ENCODE peak calls at places on chromosome 11, in four cellular contexts. One of them, this sample, is unnamed.
A peak's percentile ranks its signal among the peaks of the same experiment; 100 is the strongest.

GRCh38 chr11:13772223-13773046 is 104.0 kb downstream of the FAR1 start:
- DNase-seq in lower lobe of right lung: no peak
- DNase-seq in fibroblast of lung: peak; percentile 77
- DNase-seq in testis: no peak
- DNase-seq in this sample: peak; percentile 13

GRCh38 chr11:74311352-74311926 is at the start of gene P4HA3:
- DNase-seq in lower lobe of right lung: peak; percentile 84
- DNase-seq in fibroblast of lung: peak; percentile 46
- DNase-seq in testis: peak; percentile 73
- DNase-seq in this sample: peak; percentile 79

GRCh38 chr11:85165819-85166218 is 461.3 kb downstream of the DLG2 start:
- DNase-seq in fibroblast of lung: no peak
- DNase-seq in testis: no peak
- DNase-seq in lower lobe of right lung: no peak
- DNase-seq in this sample: no peak

GRCh38 chr11:27423125-27423524 is 49.5 kb downstream of the LGR4 start:
- DNase-seq in fibroblast of lung: peak; percentile 96
- DNase-seq in testis: no peak
- DNase-seq in lower lobe of right lung: no peak
- DNase-seq in this sample: peak; percentile 22

GRCh38 chr11:62431171-62431895 is 12.5 kb downstream of the SCGB1A1 start:
- DNase-seq in fibroblast of lung: peak; percentile 78
- DNase-seq in testis: no peak
- DNase-seq in lower lobe of right lung: no peak
- DNase-seq in this sample: no peak

GRCh38 chr11:74030668-74031309 is 21.9 kb upstream of the UCP3 start:
- DNase-seq in fibroblast of lung: no peak
- DNase-seq in lower lobe of right lung: no peak
- DNase-seq in testis: no peak
- DNase-seq in this sample: no peak

GRCh38 chr11:69027704-69028372 is 14.8 kb upstream of the MRGPRF start:
- DNase-seq in fibroblast of lung: peak; percentile 84
- DNase-seq in lower lobe of right lung: peak; percentile 77
- DNase-seq in testis: no peak
- DNase-seq in this sample: no peak

GRCh38 chr11:619625-620050 is 3.9 kb upstream of the IRF7 start:
- DNase-seq in testis: no peak
- DNase-seq in fibroblast of lung: no peak
- DNase-seq in lower lobe of right lung: no peak
- DNase-seq in this sample: no peak

GRCh38 chr11:32231909-32232493 is 141.1 kb downstream of the RCN1 start:
- DNase-seq in testis: peak; percentile 43
- DNase-seq in lower lobe of right lung: no peak
- DNase-seq in fibroblast of lung: peak; percentile 14
- DNase-seq in this sample: no peak

GRCh38 chr11:9265211-9266131 is at the start of gene DENND5A:
- DNase-seq in testis: peak; percentile 87
- DNase-seq in fibroblast of lung: peak; percentile 79
- DNase-seq in lower lobe of right lung: peak; percentile 88
- DNase-seq in this sample: peak; percentile 82

GRCh38 chr11:67369801-67370284 is 3.6 kb downstream of the CLCF1 start:
- DNase-seq in fibroblast of lung: no peak
- DNase-seq in lower lobe of right lung: no peak
- DNase-seq in testis: no peak
- DNase-seq in this sample: no peak

GRCh38 chr11:88178211-88178610 is 3.0 kb upstream of the RAB38 start:
- DNase-seq in testis: peak; percentile 46
- DNase-seq in fibroblast of lung: no peak
- DNase-seq in lower lobe of right lung: no peak
- DNase-seq in this sample: no peak

GRCh38 chr11:61082161-61082870 is 20.0 kb upstream of the CD5 start:
- DNase-seq in testis: no peak
- DNase-seq in lower lobe of right lung: no peak
- DNase-seq in fibroblast of lung: no peak
- DNase-seq in this sample: no peak

GRCh38 chr11:60906132-60906972 is at the start of gene PRPF19:
- DNase-seq in fibroblast of lung: peak; percentile 93
- DNase-seq in testis: peak; percentile 98
- DNase-seq in lower lobe of right lung: peak; percentile 96
- DNase-seq in this sample: peak; percentile 99

GRCh38 chr11:33779849-33780528 is 5.7 kb upstream of the FBXO3 start:
- DNase-seq in lower lobe of right lung: no peak
- DNase-seq in fibroblast of lung: peak; percentile 73
- DNase-seq in testis: no peak
- DNase-seq in this sample: no peak

GRCh38 chr11:70661763-70662501 is 263.6 kb downstream of the CTTN start:
- DNase-seq in testis: peak; percentile 21
- DNase-seq in lower lobe of right lung: no peak
- DNase-seq in fibroblast of lung: no peak
- DNase-seq in this sample: peak; percentile 3

GRCh38 chr11:27806122-27806521 is 105.9 kb upstream of the BDNF start:
- DNase-seq in lower lobe of right lung: no peak
- DNase-seq in fibroblast of lung: no peak
- DNase-seq in testis: peak; percentile 20
- DNase-seq in this sample: no peak

GRCh38 chr11:6572215-6572614 is 31.2 kb downstream of the RRP8 start:
- DNase-seq in fibroblast of lung: peak; percentile 67
- DNase-seq in testis: no peak
- DNase-seq in lower lobe of right lung: no peak
- DNase-seq in this sample: no peak

GRCh38 chr11:128450882-128451647 is 136.3 kb downstream of the ETS1 start:
- DNase-seq in testis: no peak
- DNase-seq in fibroblast of lung: no peak
- DNase-seq in lower lobe of right lung: no peak
- DNase-seq in this sample: no peak

GRCh38 chr11:116062129-116062525 is 557.9 kb upstream of the CADM1 start:
- DNase-seq in fibroblast of lung: no peak
- DNase-seq in testis: no peak
- DNase-seq in lower lobe of right lung: no peak
- DNase-seq in this sample: no peak

GRCh38 chr11:8787372-8787771 is 104.8 kb downstream of the RPL27A start:
- DNase-seq in fibroblast of lung: no peak
- DNase-seq in lower lobe of right lung: no peak
- DNase-seq in testis: peak; percentile 61
- DNase-seq in this sample: no peak

GRCh38 chr11:100930185-100930778 is 199.3 kb downstream of the PGR start:
- DNase-seq in lower lobe of right lung: no peak
- DNase-seq in testis: no peak
- DNase-seq in fibroblast of lung: peak; percentile 87
- DNase-seq in this sample: no peak

GRCh38 chr11:111402411-111402810 is 23.3 kb upstream of the POU2AF1 start:
- DNase-seq in testis: no peak
- DNase-seq in lower lobe of right lung: no peak
- DNase-seq in fibroblast of lung: no peak
- DNase-seq in this sample: no peak

GRCh38 chr11:22193348-22194051 is 615 bp downstream of the ANO5 start:
- DNase-seq in testis: peak; percentile 35
- DNase-seq in fibroblast of lung: no peak
- DNase-seq in lower lobe of right lung: peak; percentile 48
- DNase-seq in this sample: peak; percentile 36

GRCh38 chr11:58513747-58514367 is 6.0 kb upstream of the OR5B21 start:
- DNase-seq in lower lobe of right lung: no peak
- DNase-seq in fibroblast of lung: peak; percentile 74
- DNase-seq in testis: peak; percentile 47
- DNase-seq in this sample: peak; percentile 56

GRCh38 chr11:65851811-65852507 is 6.0 kb downstream of the CFL1 start:
- DNase-seq in fibroblast of lung: no peak
- DNase-seq in lower lobe of right lung: no peak
- DNase-seq in testis: no peak
- DNase-seq in this sample: no peak

GRCh38 chr11:65854871-65855837 is 2.8 kb downstream of the CFL1 start:
- DNase-seq in lower lobe of right lung: no peak
- DNase-seq in testis: no peak
- DNase-seq in fibroblast of lung: no peak
- DNase-seq in this sample: peak; percentile 21

GRCh38 chr11:65854161-65854592 is 3.8 kb downstream of the CFL1 start:
- DNase-seq in testis: no peak
- DNase-seq in lower lobe of right lung: no peak
- DNase-seq in fibroblast of lung: no peak
- DNase-seq in this sample: peak; percentile 46

GRCh38 chr11:65852508-65853248 is 5.3 kb downstream of the CFL1 start:
- DNase-seq in fibroblast of lung: no peak
- DNase-seq in testis: no peak
- DNase-seq in lower lobe of right lung: no peak
- DNase-seq in this sample: peak; percentile 22

GRCh38 chr11:65853249-65853979 is 4.6 kb downstream of the CFL1 start:
- DNase-seq in lower lobe of right lung: no peak
- DNase-seq in testis: no peak
- DNase-seq in fibroblast of lung: no peak
- DNase-seq in this sample: peak; percentile 16
- TF ChIP-seq CTCF in lower lobe of right lung: no peak
- TF ChIP-seq CTCF in testis: no peak
- TF ChIP-seq CTCF in fibroblast of lung: no peak
- TF ChIP-seq CTCF in this sample: no peak

GRCh38 chr11:117605331-117605730 is 191.7 kb downstream of the DSCAML1 start:
- DNase-seq in lower lobe of right lung: no peak
- DNase-seq in testis: no peak
- DNase-seq in fibroblast of lung: no peak
- DNase-seq in this sample: no peak

GRCh38 chr11:117606211-117606610 is 190.8 kb downstream of the DSCAML1 start:
- DNase-seq in testis: no peak
- DNase-seq in fibroblast of lung: no peak
- DNase-seq in lower lobe of right lung: no peak
- DNase-seq in this sample: no peak

GRCh38 chr11:117610045-117610444 is 187.0 kb downstream of the DSCAML1 start:
- DNase-seq in lower lobe of right lung: no peak
- DNase-seq in fibroblast of lung: no peak
- DNase-seq in testis: no peak
- DNase-seq in this sample: no peak

GRCh38 chr11:117606807-117607206 is 190.2 kb downstream of the DSCAML1 start:
- DNase-seq in testis: no peak
- DNase-seq in lower lobe of right lung: no peak
- DNase-seq in fibroblast of lung: no peak
- DNase-seq in this sample: no peak

DNA sequence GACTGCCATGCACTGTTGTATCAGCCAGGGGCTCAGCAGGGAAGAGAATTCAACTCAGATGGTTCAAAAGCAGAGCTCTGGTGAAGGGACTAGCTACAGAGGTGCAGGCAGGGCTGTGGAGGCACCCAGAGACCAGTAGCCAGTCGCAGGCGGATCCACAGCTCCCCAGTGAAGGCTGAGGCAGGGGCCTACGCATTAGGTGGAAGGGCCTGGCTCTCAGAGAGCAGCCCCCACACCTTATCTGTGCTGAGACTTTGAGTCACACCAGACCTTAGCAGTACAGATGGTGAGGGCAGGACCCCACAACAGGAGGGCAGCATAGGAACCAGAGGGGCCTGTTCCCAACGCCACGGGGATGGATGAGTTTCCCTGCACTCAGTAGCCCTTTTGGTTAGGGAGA is 189.6 kb downstream of the DSCAML1 start:
- DNase-seq in testis: no peak
- DNase-seq in fibroblast of lung: no peak
- DNase-seq in lower lobe of right lung: no peak
- DNase-seq in this sample: no peak
- TF ChIP-seq CTCF in testis: no peak
- TF ChIP-seq CTCF in fibroblast of lung: no peak
- TF ChIP-seq CTCF in lower lobe of right lung: no peak
- TF ChIP-seq CTCF in this sample: no peak

GRCh38 chr11:103622296-103622695 is 414.1 kb upstream of the DDI1 start:
- DNase-seq in lower lobe of right lung: no peak
- DNase-seq in testis: no peak
- DNase-seq in fibroblast of lung: no peak
- DNase-seq in this sample: no peak

GRCh38 chr11:103618532-103618931 is 417.9 kb upstream of the DDI1 start:
- DNase-seq in testis: no peak
- DNase-seq in fibroblast of lung: peak; percentile 31
- DNase-seq in lower lobe of right lung: no peak
- DNase-seq in this sample: no peak

GRCh38 chr11:103619938-103620337 is 416.5 kb upstream of the DDI1 start:
- DNase-seq in lower lobe of right lung: no peak
- DNase-seq in fibroblast of lung: no peak
- DNase-seq in testis: no peak
- DNase-seq in this sample: no peak

GRCh38 chr11:103623933-103624332 is 412.5 kb upstream of the DDI1 start:
- DNase-seq in fibroblast of lung: no peak
- DNase-seq in lower lobe of right lung: no peak
- DNase-seq in testis: no peak
- DNase-seq in this sample: no peak

GRCh38 chr11:103619480-103619879 is 417.0 kb upstream of the DDI1 start:
- DNase-seq in lower lobe of right lung: no peak
- DNase-seq in fibroblast of lung: no peak
- DNase-seq in testis: peak; percentile 15
- DNase-seq in this sample: no peak
- TF ChIP-seq CTCF in lower lobe of right lung: no peak
- TF ChIP-seq CTCF in fibroblast of lung: no peak
- TF ChIP-seq CTCF in testis: no peak
- TF ChIP-seq CTCF in this sample: no peak

GRCh38 chr11:132373405-132374141 is 1003.2 kb downstream of the NTM start:
- DNase-seq in testis: no peak
- DNase-seq in fibroblast of lung: no peak
- DNase-seq in lower lobe of right lung: no peak
- DNase-seq in this sample: no peak
- TF ChIP-seq CTCF in testis: no peak
- TF ChIP-seq CTCF in fibroblast of lung: no peak
- TF ChIP-seq CTCF in lower lobe of right lung: no peak
- TF ChIP-seq CTCF in this sample: no peak

GRCh38 chr11:133889188-133889587 is 43.9 kb upstream of the SPATA19 start:
- DNase-seq in lower lobe of right lung: no peak
- DNase-seq in fibroblast of lung: no peak
- DNase-seq in testis: no peak
- DNase-seq in this sample: no peak
- TF ChIP-seq CTCF in lower lobe of right lung: no peak
- TF ChIP-seq CTCF in fibroblast of lung: no peak
- TF ChIP-seq CTCF in testis: no peak
- TF ChIP-seq CTCF in this sample: no peak